ENCODE peak calls at places on chromosomes 4 and X, in five cellular contexts. A is trophoblast cell, X is IMR-90, C is neuronal stem cell, S is H9. I is an unnamed sample.

GRCh38 chr4:94349193-94349592 is 6.6 kb upstream of the HPGDS start:
- DNase-seq in A (no peak), X (peak), C (no peak), S (no peak), I (peak)

GRCh38 chr4:34920032-34920431 is 1324.3 kb downstream of the ARAP2 start:
- DNase-seq in A (no peak), X (no peak), C (no peak), S (no peak), I (no peak)

GRCh38 chrX:134999469-134999868 is 8.7 kb downstream of the SMIM10 start:
- DNase-seq in A (no peak), X (peak), C (no peak), S (no peak), I (peak)

GRCh38 chrX:133745361-133745760 is 240.0 kb downstream of the GPC3 start:
- DNase-seq in A (no peak), X (no peak), C (no peak), S (no peak), I (no peak)

GRCh38 chr4:94267037-94267436 is 59.4 kb downstream of the SMARCAD1 start:
- DNase-seq in A (no peak), X (no peak), C (no peak), S (no peak), I (no peak)

GRCh38 chr4:7854697-7855370 is 84.8 kb downstream of the AFAP1 start:
- DNase-seq in A (no peak), X (no peak), C (no peak), S (no peak), I (no peak)

GRCh38 chr4:183402771-183403170 is 41.7 kb upstream of the CDKN2AIP start:
- DNase-seq in A (no peak), X (no peak), C (no peak), S (no peak), I (peak)

GRCh38 chr4:85402371-85402770 is 72.6 kb upstream of the ARHGAP24 start:
- DNase-seq in A (peak), X (peak), C (no peak), S (no peak), I (peak)

GRCh38 chrX:124010157-124010556 is 48.7 kb downstream of the STAG2 start:
- DNase-seq in A (peak), X (peak), C (no peak), S (no peak), I (no peak)

GRCh38 chrX:9471571-9471985 is 6.7 kb downstream of the TBL1X start:
- DNase-seq in A (no peak), X (peak), C (no peak), S (no peak), I (peak)

GRCh38 chr4:110480031-110480549 is 4.1 kb downstream of the ENPEP start:
- DNase-seq in A (peak), X (peak), C (no peak), S (no peak), I (peak)

GRCh38 chr4:54231419-54232150 is 2.5 kb downstream of the PDGFRA start:
- DNase-seq in A (no peak), X (peak), C (peak), S (peak), I (peak)

GRCh38 chr4:153481474-153481873 is 15.3 kb downstream of the TMEM131L start:
- DNase-seq in A (no peak), X (no peak), C (no peak), S (no peak), I (no peak)

GRCh38 chrX:111090458-111090857 is 5.5 kb upstream of the PAK3 start:
- DNase-seq in A (no peak), X (no peak), C (no peak), S (no peak), I (no peak)

GRCh38 chr4:70059149-70059548 is 8.9 kb downstream of the HTN1 start:
- DNase-seq in A (no peak), X (no peak), C (no peak), S (no peak), I (no peak)

GRCh38 chr4:84058201-84058600 is 440.9 kb downstream of the NKX6-1 start:
- DNase-seq in A (no peak), X (no peak), C (no peak), S (no peak), I (no peak)

GRCh38 chr4:83109480-83110221 is 4.9 kb downstream of the PLAC8 start:
- DNase-seq in A (peak), X (peak), C (peak), S (peak), I (peak)

GRCh38 chrX:122134291-122134690 is 1049.8 kb upstream of the GRIA3 start:
- DNase-seq in A (no peak), X (no peak), C (no peak), S (no peak), I (no peak)

GRCh38 chrX:57952320-57952678 is 42.0 kb upstream of the ZXDA start:
- DNase-seq in A (no peak), X (no peak), C (no peak), S (no peak), I (no peak)

GRCh38 chrX:135435933-135436332 is 14.2 kb downstream of the SMIM10L2A start:
- DNase-seq in A (no peak), X (no peak), C (no peak), S (no peak), I (no peak)

GRCh38 chrX:1526565-1526964 is 10.4 kb downstream of the P2RY8 start:
- DNase-seq in A (no peak), X (no peak), C (no peak), S (no peak), I (no peak)

GRCh38 chr4:76153356-76153755 is 5.2 kb upstream of the NUP54 start:
- DNase-seq in A (no peak), X (no peak), C (no peak), S (no peak), I (no peak)

GRCh38 chr4:2535386-2536192 is 858 bp upstream of the FAM193A start:
- DNase-seq in A (no peak), X (peak), C (peak), S (peak), I (peak)

GRCh38 chr4:2537011-2537830 is 774 bp downstream of the FAM193A start:
- DNase-seq in A (peak), X (peak), C (peak), S (peak), I (peak)

GRCh38 chr4:2534904-2535385 is 1.5 kb upstream of the FAM193A start:
- DNase-seq in A (no peak), X (peak), C (no peak), S (no peak), I (no peak)

DNA sequence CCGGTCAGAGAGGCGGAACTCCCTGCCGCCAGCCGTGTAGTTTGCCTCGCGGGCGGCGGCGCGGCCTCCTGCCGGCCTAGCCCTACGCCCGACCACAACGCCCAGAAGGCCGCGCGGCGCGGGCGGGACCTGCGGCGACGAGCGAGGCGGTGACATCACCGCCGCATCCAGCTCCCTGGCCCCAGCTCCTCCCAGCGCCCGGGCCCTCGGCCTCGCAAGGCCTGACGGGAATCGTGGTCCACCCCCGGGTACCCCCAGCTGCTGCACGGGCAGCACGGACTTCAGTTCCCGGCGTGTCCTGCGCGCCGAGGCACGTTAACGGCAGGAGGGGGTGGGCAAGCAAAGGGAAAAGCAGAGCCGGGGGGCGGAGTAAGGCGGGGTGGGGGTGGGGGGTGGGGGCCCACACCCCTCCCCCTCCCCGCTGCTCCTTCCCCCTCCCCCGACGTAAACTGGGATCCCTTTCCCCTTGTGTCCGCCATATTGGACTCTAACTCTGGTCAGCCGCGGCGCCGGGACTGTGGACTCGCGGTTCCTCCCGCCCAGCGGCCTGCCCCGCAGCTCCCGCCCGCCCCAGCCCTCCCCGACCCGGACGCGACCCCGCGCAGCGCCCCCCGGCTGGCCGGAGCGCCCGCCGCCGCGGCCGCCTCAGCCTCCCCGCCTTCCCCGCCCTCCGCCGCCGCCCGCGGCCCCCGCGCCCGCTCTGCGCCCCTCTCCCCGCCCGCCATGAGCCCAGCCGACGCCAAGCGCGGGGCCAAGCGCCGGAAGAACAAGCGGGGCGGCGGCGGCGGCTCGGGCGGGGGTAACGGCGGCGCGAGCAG is at the start of gene FAM193A:
- DNase-seq in A (peak), X (peak), C (peak), S (peak), I (peak)
- H3K14ac ChIP-seq in A (peak), X (peak), C (peak), S (peak), I (peak)

GRCh38 chr4:168618577-168619265 is 121.9 kb downstream of the PALLD start:
- DNase-seq in A (no peak), X (peak), C (no peak), S (no peak), I (no peak)

GRCh38 chr4:168614316-168615057 is 117.6 kb downstream of the PALLD start:
- DNase-seq in A (no peak), X (peak), C (no peak), S (no peak), I (no peak)

GRCh38 chr4:168612435-168613139 is 115.7 kb downstream of the PALLD start:
- DNase-seq in A (peak), X (peak), C (no peak), S (no peak), I (peak)

GRCh38 chr4:168613869-168614268 is 117.0 kb downstream of the PALLD start:
- DNase-seq in A (no peak), X (no peak), C (no peak), S (no peak), I (no peak)

DNA sequence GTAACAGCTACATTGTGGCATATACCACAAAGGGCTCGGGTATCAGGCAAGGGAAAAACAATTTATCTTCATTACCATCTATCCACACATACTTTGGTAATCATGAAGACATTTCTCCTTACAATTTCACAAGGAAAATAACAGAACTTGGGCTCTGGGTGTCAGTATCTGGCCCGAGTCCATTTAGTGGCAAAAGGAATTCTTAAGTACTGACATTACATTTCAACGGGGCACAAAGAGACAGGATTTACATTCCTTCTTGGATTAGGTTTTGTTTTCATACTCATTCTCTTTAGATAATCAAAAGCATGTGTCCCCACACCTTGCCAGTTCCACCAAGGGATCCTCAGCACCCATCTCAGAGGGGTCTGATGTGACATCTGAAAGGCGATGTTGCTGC is 118.4 kb downstream of the PALLD start:
- DNase-seq in A (no peak), X (peak), C (peak), S (no peak), I (no peak)
- H3K14ac ChIP-seq in A (no peak), X (peak), C (no peak), S (no peak), I (no peak)

DNA sequence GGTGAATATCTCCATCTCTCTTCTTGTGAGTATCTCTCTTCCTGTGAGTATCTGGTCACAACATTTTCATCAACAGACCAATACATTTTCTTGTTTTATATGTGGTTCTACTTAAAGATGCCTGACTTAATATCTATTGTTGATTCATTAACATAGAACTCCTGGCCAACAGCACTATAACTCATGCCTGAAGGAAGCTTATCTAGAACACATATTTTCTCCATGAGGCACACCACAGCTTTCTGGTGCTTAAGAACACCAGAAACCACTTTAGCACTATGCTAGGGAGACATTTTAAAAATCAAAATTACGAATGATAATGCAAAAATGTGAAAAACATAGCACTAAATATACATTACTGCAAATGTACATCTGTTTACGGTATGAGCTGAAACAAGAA is 190.4 kb downstream of the GABRB1 start:
- DNase-seq in A (peak), X (peak), C (no peak), S (no peak), I (peak)
- H3K14ac ChIP-seq in A (no peak), X (peak), C (no peak), S (no peak), I (no peak)

DNA sequence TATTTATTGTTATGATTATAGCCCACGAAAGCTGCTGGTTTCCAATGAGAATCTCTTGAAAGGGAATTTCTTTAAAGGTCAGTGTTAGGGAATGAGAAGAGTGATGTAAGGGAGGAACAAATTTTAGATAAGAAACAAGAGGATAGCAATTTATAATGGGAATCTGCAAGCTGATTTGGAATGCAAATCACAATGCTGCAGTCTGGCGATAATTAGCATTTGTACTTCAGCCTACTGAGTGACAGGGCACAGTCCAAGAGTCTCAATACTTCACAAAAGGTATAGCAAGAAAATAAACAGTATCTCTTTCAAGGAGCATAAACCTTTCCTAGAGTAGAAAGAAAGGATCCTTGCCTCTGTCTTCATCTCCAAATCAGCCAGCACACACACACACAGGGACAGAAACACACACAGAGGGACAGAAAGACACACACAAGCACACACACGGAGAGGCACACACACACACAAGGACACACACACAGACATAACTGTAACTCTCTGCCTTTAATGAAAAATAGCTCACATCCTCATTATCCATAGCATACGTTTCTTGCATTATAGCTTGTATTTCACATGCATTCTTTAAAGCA is 1.2 kb upstream of the GPM6A start:
- DNase-seq in A (no peak), X (no peak), C (no peak), S (no peak), I (no peak)
- H3K14ac ChIP-seq in A (no peak), X (no peak), C (no peak), S (no peak), I (no peak)

GRCh38 chr4:128810871-128811570 is 1.5 kb downstream of the JADE1 start:
- DNase-seq in A (peak), X (peak), C (peak), S (peak), I (peak)
- H3K14ac ChIP-seq in A (peak), X (peak), C (no peak), S (peak), I (no peak)

DNA sequence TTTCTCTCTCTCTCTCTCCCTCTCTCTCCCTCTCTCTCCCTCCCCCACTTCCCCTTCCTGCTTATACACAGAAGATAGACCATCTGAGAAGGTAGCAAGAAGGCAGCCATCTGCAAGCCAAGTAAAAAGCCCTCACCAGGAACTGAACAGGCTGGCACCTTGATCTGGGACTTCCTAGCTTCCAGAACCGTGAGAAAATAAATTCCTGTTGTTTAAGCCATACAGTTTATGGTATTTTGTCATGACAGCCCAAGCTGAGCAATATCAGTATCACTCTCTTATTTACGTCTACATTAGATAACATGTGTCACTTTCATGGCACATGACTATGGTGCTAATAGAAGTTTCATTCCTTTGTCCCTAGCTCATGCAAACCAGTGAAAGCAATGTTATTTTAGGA is 581.1 kb downstream of the INPP4B start:
- DNase-seq in A (no peak), X (peak), C (no peak), S (no peak), I (peak)
- H3K14ac ChIP-seq in A (no peak), X (peak), C (no peak), S (no peak), I (no peak)